ENCODE peak calls at places on chromosomes 2 and 18, in four cellular contexts. O is K562, X is HepG2, F is GM12878. P is an unnamed sample.

GRCh38 chr2:38068228-38068627 is 7.7 kb downstream of the CYP1B1 start:
- DNase-seq in O (no peak), X (no peak), F (no peak), P (no peak)

GRCh38 chr2:128446866-128447537 is 128.3 kb upstream of the HS6ST1 start:
- DNase-seq in O (no peak), X (no peak), F (no peak), P (no peak)

GRCh38 chr2:55049794-55050132 is 488 bp downstream of the RTN4 start:
- DNase-seq in O (no peak), X (no peak), F (no peak), P (peak; percentile 31)

GRCh38 chr2:197705912-197706838 is 1.0 kb downstream of the MARS2 start:
- DNase-seq in O (no peak), X (peak; percentile 39), F (no peak), P (no peak)

GRCh38 chr2:179285060-179285459 is 20.4 kb upstream of the SESTD1 start:
- DNase-seq in O (no peak), X (no peak), F (no peak), P (no peak)

GRCh38 chr2:170651603-170652002 is 63.5 kb upstream of the SP5 start:
- DNase-seq in O (no peak), X (no peak), F (no peak), P (no peak)

GRCh38 chr2:16774980-16775963 is 109.6 kb upstream of the CYRIA start:
- DNase-seq in O (no peak), X (peak; percentile 41), F (no peak), P (no peak)

GRCh38 chr2:221629478-221629877 is 57.4 kb upstream of the EPHA4 start:
- DNase-seq in O (no peak), X (no peak), F (no peak), P (no peak)

GRCh38 chr2:71462056-71462605 is 8.8 kb downstream of the DYSF start:
- DNase-seq in O (no peak), X (no peak), F (no peak), P (no peak)

GRCh38 chr2:142992843-142993242 is 115.4 kb downstream of the KYNU start:
- DNase-seq in O (no peak), X (no peak), F (no peak), P (no peak)

GRCh38 chr2:142984657-142985056 is 107.2 kb downstream of the KYNU start:
- DNase-seq in O (no peak), X (no peak), F (no peak), P (no peak)

GRCh38 chr2:142991295-142991694 is 113.8 kb downstream of the KYNU start:
- DNase-seq in O (no peak), X (no peak), F (no peak), P (no peak)

DNA sequence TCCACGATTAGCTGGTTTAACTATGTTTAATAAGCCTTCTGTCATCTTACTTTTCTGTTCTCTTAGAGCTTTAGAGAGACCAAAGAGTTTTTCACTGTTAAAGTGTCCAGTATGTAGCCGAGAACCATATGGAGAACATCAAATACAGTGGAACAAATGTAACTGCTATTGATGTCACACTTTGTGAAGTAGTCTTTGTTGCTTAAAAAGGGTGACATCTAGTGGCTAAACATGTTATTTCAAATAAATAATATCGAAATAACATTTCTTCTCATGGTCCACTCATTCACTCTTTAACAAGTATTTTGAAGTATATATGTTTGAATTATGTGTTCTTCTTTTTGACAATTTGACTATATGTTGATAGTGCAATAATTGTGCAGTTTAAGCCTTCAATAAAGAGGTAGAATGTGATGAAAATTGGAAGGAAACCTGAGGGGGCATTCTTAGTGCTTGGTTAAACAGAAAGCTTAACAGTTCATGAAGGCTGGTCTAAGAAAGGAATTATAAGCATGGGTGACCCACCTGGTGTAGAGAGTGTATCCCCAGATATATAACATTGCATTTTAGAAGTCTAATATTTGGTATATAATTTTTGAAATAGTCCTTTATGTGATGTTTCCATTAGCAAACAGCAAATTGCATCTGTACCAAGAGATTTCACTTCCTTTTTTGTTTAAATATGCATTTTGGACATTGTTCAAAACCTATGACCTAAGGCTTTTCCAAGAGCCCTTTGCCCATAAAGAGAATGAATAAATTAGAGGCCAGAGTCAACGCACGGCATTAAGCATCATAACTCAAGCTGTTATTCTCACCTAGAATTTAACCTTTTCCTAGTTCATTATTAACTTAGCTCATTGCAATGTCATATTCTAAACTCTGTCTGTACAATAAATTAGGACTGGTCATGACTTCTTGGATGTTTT is 112.1 kb downstream of the KYNU start:
- DNase-seq in O (no peak), X (peak; percentile 44), F (no peak), P (peak; percentile 27)
- TF ChIP-seq BHLHE40 in O (no peak), X (no peak), F (no peak), P (no peak)

GRCh38 chr2:44839370-44839769 is 102.1 kb upstream of the SIX3 start:
- DNase-seq in O (no peak), X (no peak), F (no peak), P (no peak)

GRCh38 chr2:44838116-44838790 is 103.2 kb upstream of the SIX3 start:
- DNase-seq in O (no peak), X (no peak), F (no peak), P (no peak)

GRCh38 chr2:44834656-44835055 is 106.8 kb upstream of the SIX3 start:
- DNase-seq in O (no peak), X (no peak), F (no peak), P (no peak)

GRCh38 chr2:44836174-44836573 is 105.3 kb upstream of the SIX3 start:
- DNase-seq in O (no peak), X (no peak), F (peak; percentile 81), P (no peak)

DNA sequence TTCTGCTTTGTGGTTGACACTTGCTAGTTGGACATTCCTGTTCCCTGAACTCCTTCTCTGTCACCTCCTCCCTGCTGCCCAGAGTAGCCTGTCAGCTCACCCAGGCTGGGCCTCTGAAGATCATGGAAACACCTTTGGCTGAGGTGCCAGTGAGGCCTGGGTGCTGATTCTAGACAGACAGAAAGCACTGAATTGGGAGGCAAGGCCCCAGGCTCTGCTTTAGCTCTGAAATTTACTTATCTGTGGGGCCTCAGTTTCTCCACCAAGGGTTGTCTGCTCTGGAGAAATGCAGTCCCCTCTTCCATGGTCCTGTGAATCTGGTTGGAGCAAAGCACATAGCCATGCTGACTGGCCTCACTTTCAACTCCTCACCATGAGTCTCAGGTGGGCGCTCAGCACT is 104.6 kb upstream of the SIX3 start:
- DNase-seq in O (no peak), X (no peak), F (no peak), P (no peak)
- TF ChIP-seq FOXM1 in O (no peak), X (no peak), F (no peak), P (no peak)

GRCh38 chr2:229431331-229431954 is 160.4 kb upstream of the PID1 start:
- DNase-seq in O (peak; percentile 6), X (peak; percentile 58), F (no peak), P (no peak)
- TF ChIP-seq BHLHE40 in O (no peak), X (no peak), F (no peak), P (no peak)

DNA sequence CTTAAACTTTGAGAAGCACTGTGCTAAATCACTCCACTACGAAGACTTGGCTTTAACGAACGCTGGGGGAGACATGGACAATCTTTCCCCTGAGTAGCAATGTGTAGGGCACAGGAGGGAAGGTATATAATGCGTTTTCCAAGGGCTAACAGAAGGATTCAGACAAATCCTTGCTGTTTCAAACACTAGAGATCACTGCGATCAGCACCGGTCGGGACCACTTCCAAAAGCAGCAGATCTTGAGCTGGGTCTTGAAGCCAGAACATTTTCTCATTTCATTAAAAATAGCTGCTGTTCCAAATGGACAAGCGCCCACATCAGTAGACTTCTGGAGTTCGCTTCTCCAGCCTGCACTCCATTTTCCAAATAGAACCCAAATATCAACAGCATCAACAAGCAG is 65.1 kb upstream of the MAPRE2 start:
- DNase-seq in O (no peak), X (no peak), F (no peak), P (no peak)
- TF ChIP-seq FOXM1 in O (no peak), X (no peak), F (no peak), P (no peak)

GRCh38 chr2:230982528-230982927 is 13.4 kb upstream of the SPATA3 start:
- DNase-seq in O (no peak), X (no peak), F (no peak), P (no peak)
- TF ChIP-seq BHLHE40 in O (no peak), X (no peak), F (no peak), P (no peak)

GRCh38 chr2:234133004-234133403 is 82.5 kb downstream of the SPP2 start:
- DNase-seq in O (no peak), X (no peak), F (no peak), P (no peak)
- TF ChIP-seq FOXM1 in O (no peak), X (no peak), F (no peak), P (no peak)

GRCh38 chr2:239304533-239305221 is 96.1 kb downstream of the HDAC4 start:
- DNase-seq in O (no peak), X (no peak), F (no peak), P (no peak)

GRCh38 chr2:239302083-239302807 is 98.6 kb downstream of the HDAC4 start:
- DNase-seq in O (no peak), X (no peak), F (no peak), P (no peak)

GRCh38 chr2:239305222-239305575 is 95.6 kb downstream of the HDAC4 start:
- DNase-seq in O (no peak), X (no peak), F (no peak), P (no peak)

GRCh38 chr2:239302808-239303557 is 97.8 kb downstream of the HDAC4 start:
- DNase-seq in O (no peak), X (no peak), F (no peak), P (no peak)

DNA sequence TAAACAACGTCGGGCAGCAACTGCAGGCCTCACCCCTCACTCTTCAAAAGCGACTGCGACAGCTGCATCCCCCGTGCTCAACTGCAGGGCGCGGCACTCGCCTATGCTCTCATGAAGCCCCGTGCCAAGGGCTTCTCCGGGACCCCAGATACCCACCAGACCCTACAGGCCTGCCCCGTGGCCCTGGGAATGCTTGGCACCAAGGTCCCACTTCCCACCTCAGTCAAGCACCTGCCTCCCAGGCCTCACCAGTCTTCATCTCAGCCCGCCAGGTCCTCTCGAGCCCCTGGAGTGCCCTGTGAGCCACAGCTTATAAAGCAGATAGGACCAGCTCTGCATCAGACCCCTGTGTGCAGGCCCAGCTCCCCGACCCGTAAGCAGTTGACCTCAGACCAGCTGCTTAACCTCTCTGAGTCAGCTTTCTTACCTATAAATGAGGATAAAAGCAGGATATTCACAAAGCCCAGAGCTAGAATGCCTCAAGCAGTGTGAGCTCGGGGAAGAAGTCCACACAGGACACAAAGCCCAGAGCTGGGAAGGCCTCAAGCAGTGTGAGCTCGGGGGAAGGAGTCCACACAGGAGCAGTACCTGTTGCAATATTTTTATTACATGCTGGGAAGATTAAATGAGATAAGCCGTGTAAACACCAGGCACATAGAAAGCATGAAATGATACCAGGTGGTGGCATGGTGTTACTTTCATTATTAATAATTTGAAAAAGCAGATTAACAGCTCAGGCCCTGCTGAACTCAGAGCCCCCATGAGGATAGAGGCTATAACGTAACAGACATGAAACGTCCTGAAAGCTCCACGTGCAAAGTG is 96.9 kb downstream of the HDAC4 start:
- DNase-seq in O (no peak), X (no peak), F (no peak), P (no peak)
- TF ChIP-seq BHLHE40 in O (no peak), X (no peak), F (peak; percentile 78), P (no peak)

P was measured in HEK293T.